ENCODE peak calls at places on chromosomes 4 and X, in ten cellular contexts. H is NCI-H1092 treated with DMSO at 0.1 percent for 48 hours; S is midbrain; Q is T-helper 2 cell; J is fibroblast of the aortic adventitia; T is activated T-helper 1 cell treated with Interleukin-2 at 50 U/mL for 16 hours; A is stimulated activated effector memory CD8-positive, alpha-beta T cell treated with anti-CD3 and anti-CD28 coated beads, Interleukin-12 subunit alpha, Interleukin-12 subunit beta, amount 100 ng/mL, for 72 hours; X is lower lobe of right lung; N is NCI-H774; D is frontal cortex. V is an unnamed sample.

GRCh38 chrX:19005909-19006308 is 22.0 kb upstream of the PHKA2 start:
- DNase-seq in D (no peak), S (no peak), X (no peak), Q (no peak), A (no peak), T (no peak), H (no peak), J (no peak), N (no peak), V (no peak)

GRCh38 chrX:150012647-150013046 is 74.4 kb upstream of the EOLA2 start:
- DNase-seq in H (no peak), X (no peak), T (no peak), S (no peak), A (no peak), Q (no peak), N (no peak), J (peak; percentile 41), D (no peak), V (no peak)

GRCh38 chr4:39873823-39874222 is 103.9 kb downstream of the PDS5A start:
- DNase-seq in D (no peak), T (no peak), X (no peak), S (no peak), A (no peak), N (no peak), Q (no peak), H (no peak), J (peak; percentile 8), V (no peak)

GRCh38 chr4:6777636-6778281 is 4.8 kb upstream of the KIAA0232 start:
- DNase-seq in J (no peak), S (no peak), N (no peak), Q (no peak), H (no peak), D (no peak), X (no peak), T (no peak), A (no peak), V (no peak)

GRCh38 chrX:144592036-144592435 is 655.3 kb upstream of the SPANXN1 start:
- DNase-seq in J (no peak), Q (no peak), S (no peak), A (no peak), N (no peak), X (no peak), H (no peak), T (no peak), D (no peak), V (no peak)

GRCh38 chr4:37666625-37667071 is 19.5 kb downstream of the RELL1 start:
- DNase-seq in A (no peak), X (no peak), Q (no peak), H (no peak), T (no peak), J (peak; percentile 86), N (no peak), D (no peak), S (no peak), V (no peak)

GRCh38 chr4:8268211-8268610 is 1.3 kb upstream of the HTRA3 start:
- DNase-seq in Q (no peak), T (no peak), H (no peak), J (no peak), X (no peak), A (no peak), N (no peak), S (no peak), D (no peak), V (no peak)

GRCh38 chr4:75071241-75071778 is 138.4 kb downstream of the PARM1 start:
- DNase-seq in X (no peak), A (no peak), S (no peak), H (no peak), N (no peak), D (no peak), T (no peak), Q (no peak), J (no peak), V (no peak)

GRCh38 chr4:152036626-152037025 is 275.8 kb upstream of the GATB start:
- DNase-seq in A (no peak), T (no peak), N (no peak), X (no peak), J (peak; percentile 87), S (no peak), D (no peak), H (no peak), Q (no peak), V (no peak)

GRCh38 chr4:100511906-100512305 is 5.9 kb downstream of the EMCN start:
- DNase-seq in J (no peak), N (no peak), Q (no peak), X (no peak), D (no peak), A (no peak), T (no peak), H (no peak), S (no peak), V (no peak)

GRCh38 chr4:146415829-146416228 is 105.9 kb downstream of the SLC10A7 start:
- DNase-seq in S (no peak), Q (no peak), H (no peak), A (no peak), D (no peak), J (no peak), T (no peak), X (no peak), N (no peak), V (no peak)

GRCh38 chr4:163071308-163071707 is 95.4 kb downstream of the NAF1 start:
- DNase-seq in S (no peak), H (no peak), D (no peak), T (no peak), A (no peak), X (no peak), N (no peak), Q (no peak), J (no peak), V (no peak)

GRCh38 chrX:17814557-17814956 is 46.5 kb downstream of the RAI2 start:
- DNase-seq in Q (no peak), D (no peak), T (no peak), N (no peak), X (no peak), S (no peak), J (peak; percentile 62), H (no peak), A (no peak), V (no peak)

GRCh38 chr4:70768301-70768948 is 46.7 kb downstream of the RUFY3 start:
- DNase-seq in D (no peak), H (no peak), Q (no peak), T (no peak), J (peak; percentile 27), N (no peak), S (no peak), A (no peak), X (no peak), V (no peak)

GRCh38 chr4:44132526-44132925 is 316.1 kb downstream of the KCTD8 start:
- DNase-seq in D (no peak), J (no peak), N (no peak), A (no peak), Q (no peak), T (no peak), X (no peak), S (no peak), H (no peak), V (no peak)

GRCh38 chrX:50343917-50344316 is 126.7 kb downstream of the DGKK start:
- DNase-seq in Q (no peak), T (no peak), H (no peak), D (no peak), N (no peak), X (no peak), A (no peak), S (no peak), J (no peak), V (no peak)

GRCh38 chr4:148054275-148054674 is 322.4 kb downstream of the ARHGAP10 start:
- DNase-seq in H (peak; percentile 63), N (no peak), D (no peak), Q (no peak), T (no peak), A (no peak), S (no peak), X (no peak), J (no peak), V (no peak)

GRCh38 chr4:140523370-140523856 is 555 bp upstream of the ELMOD2 start:
- DNase-seq in S (no peak), D (no peak), A (no peak), H (no peak), T (no peak), Q (no peak), J (no peak), N (no peak), X (no peak), V (no peak)

GRCh38 chr4:100690812-100691211 is 173.0 kb upstream of the EMCN start:
- DNase-seq in A (no peak), Q (no peak), H (no peak), S (no peak), T (no peak), D (no peak), N (no peak), J (no peak), X (no peak), V (no peak)

GRCh38 chr4:85745939-85746338 is 271.0 kb downstream of the ARHGAP24 start:
- DNase-seq in N (no peak), Q (no peak), X (no peak), T (no peak), H (no peak), S (no peak), A (no peak), J (no peak), D (no peak), V (no peak)

GRCh38 chrX:44980883-44981282 is 107.9 kb downstream of the KDM6A start:
- DNase-seq in D (no peak), H (no peak), S (no peak), X (no peak), A (no peak), T (no peak), N (no peak), J (no peak), Q (no peak), V (no peak)

GRCh38 chrX:153643431-153644351 is 3.3 kb upstream of the DUSP9 start:
- DNase-seq in A (no peak), N (no peak), D (peak; percentile 73), X (no peak), T (no peak), J (no peak), S (peak; percentile 37), Q (no peak), H (no peak), V (no peak)

GRCh38 chr4:183249854-183250253 is 70.2 kb downstream of the CLDN22 start:
- DNase-seq in J (peak; percentile 60), A (no peak), S (peak; percentile 50), X (no peak), D (no peak), T (no peak), N (no peak), H (peak; percentile 65), Q (no peak), V (no peak)

GRCh38 chrX:276588-277171 is 4.5 kb upstream of the PLCXD1 start:
- DNase-seq in T (no peak), S (no peak), X (peak; percentile 77), J (peak; percentile 43), A (no peak), D (no peak), N (no peak), H (no peak), Q (no peak), V (no peak)

GRCh38 chr4:79049840-79050520 is 110.7 kb upstream of the PAQR3 start:
- DNase-seq in S (no peak), D (no peak), X (no peak), H (peak; percentile 95), T (no peak), A (no peak), Q (no peak), J (no peak), N (peak; percentile 35), V (peak; percentile 66)

GRCh38 chrX:4850312-4850711 is 1136.9 kb upstream of the PRKX start:
- DNase-seq in D (peak; percentile 2), H (no peak), N (no peak), J (no peak), Q (no peak), S (peak; percentile 64), X (no peak), T (no peak), A (no peak), V (no peak)

GRCh38 chr4:2080429-2081300 is 21.5 kb downstream of the NAT8L start:
- DNase-seq in J (no peak), Q (no peak), T (no peak), D (no peak), S (no peak), X (no peak), H (no peak), A (no peak), N (no peak), V (no peak)

GRCh38 chr4:175946472-175947116 is 119.0 kb upstream of the WDR17 start:
- DNase-seq in T (no peak), H (no peak), S (peak; percentile 6), Q (no peak), J (peak; percentile 44), X (no peak), N (no peak), D (no peak), A (no peak), V (no peak)

V was measured in cerebellum.